ENCODE peak calls at places on chromosome 7, in eight cellular contexts. One of them, this sample, is unnamed.

GRCh38 chr7:36852931-36853330 is 128.6 kb upstream of the AOAH start:
- DNase-seq in NCI-H524: peak; percentile 81
- DNase-seq in NCI-H146: no peak
- DNase-seq in activated naive CD4-positive, alpha-beta T cell treated with anti-CD3 and anti-CD28 coated beads, Interleukin-2, amount 50 U/mL, for 16 hours: no peak
- DNase-seq in NCI-H1092 treated with DMSO at 0.1 percent for 48 hours: no peak
- DNase-seq in foreskin keratinocyte: no peak
- DNase-seq in dermis microvascular lymphatic vessel endothelial cell: no peak
- DNase-seq in hippocampal formation: no peak
- DNase-seq in this sample: no peak

GRCh38 chr7:29639386-29639785 is 75.8 kb downstream of the PRR15 start:
- DNase-seq in NCI-H524: no peak
- DNase-seq in dermis microvascular lymphatic vessel endothelial cell: no peak
- DNase-seq in hippocampal formation: no peak
- DNase-seq in NCI-H1092 treated with DMSO at 0.1 percent for 48 hours: no peak
- DNase-seq in activated naive CD4-positive, alpha-beta T cell treated with anti-CD3 and anti-CD28 coated beads, Interleukin-2, amount 50 U/mL, for 16 hours: no peak
- DNase-seq in foreskin keratinocyte: no peak
- DNase-seq in NCI-H146: no peak
- DNase-seq in this sample: no peak

GRCh38 chr7:145036592-145037386 is 200.9 kb upstream of the TPK1 start:
- DNase-seq in NCI-H524: peak; percentile 68
- DNase-seq in NCI-H146: peak; percentile 78
- DNase-seq in activated naive CD4-positive, alpha-beta T cell treated with anti-CD3 and anti-CD28 coated beads, Interleukin-2, amount 50 U/mL, for 16 hours: peak; percentile 27
- DNase-seq in hippocampal formation: peak; percentile 19
- DNase-seq in NCI-H1092 treated with DMSO at 0.1 percent for 48 hours: peak; percentile 79
- DNase-seq in foreskin keratinocyte: peak; percentile 27
- DNase-seq in dermis microvascular lymphatic vessel endothelial cell: peak; percentile 36
- DNase-seq in this sample: peak; percentile 58

GRCh38 chr7:82044497-82045080 is 274.7 kb upstream of the HGF start:
- DNase-seq in NCI-H146: peak; percentile 50
- DNase-seq in foreskin keratinocyte: no peak
- DNase-seq in NCI-H1092 treated with DMSO at 0.1 percent for 48 hours: peak; percentile 70
- DNase-seq in dermis microvascular lymphatic vessel endothelial cell: peak; percentile 39
- DNase-seq in activated naive CD4-positive, alpha-beta T cell treated with anti-CD3 and anti-CD28 coated beads, Interleukin-2, amount 50 U/mL, for 16 hours: no peak
- DNase-seq in hippocampal formation: peak; percentile 54
- DNase-seq in NCI-H524: peak; percentile 46
- DNase-seq in this sample: peak; percentile 43

GRCh38 chr7:148135106-148135505 is 455.5 kb upstream of the C7orf33 start:
- DNase-seq in hippocampal formation: no peak
- DNase-seq in NCI-H146: no peak
- DNase-seq in activated naive CD4-positive, alpha-beta T cell treated with anti-CD3 and anti-CD28 coated beads, Interleukin-2, amount 50 U/mL, for 16 hours: no peak
- DNase-seq in NCI-H1092 treated with DMSO at 0.1 percent for 48 hours: no peak
- DNase-seq in NCI-H524: no peak
- DNase-seq in dermis microvascular lymphatic vessel endothelial cell: no peak
- DNase-seq in foreskin keratinocyte: no peak
- DNase-seq in this sample: no peak

GRCh38 chr7:36658603-36659516 is 65.4 kb downstream of the AOAH start:
- DNase-seq in NCI-H1092 treated with DMSO at 0.1 percent for 48 hours: no peak
- DNase-seq in NCI-H524: no peak
- DNase-seq in activated naive CD4-positive, alpha-beta T cell treated with anti-CD3 and anti-CD28 coated beads, Interleukin-2, amount 50 U/mL, for 16 hours: no peak
- DNase-seq in foreskin keratinocyte: peak; percentile 94
- DNase-seq in dermis microvascular lymphatic vessel endothelial cell: peak; percentile 97
- DNase-seq in NCI-H146: peak; percentile 58
- DNase-seq in hippocampal formation: no peak
- DNase-seq in this sample: peak; percentile 61

GRCh38 chr7:142420554-142421362 is 162.9 kb upstream of the PRSS58 start:
- DNase-seq in hippocampal formation: no peak
- DNase-seq in NCI-H146: no peak
- DNase-seq in activated naive CD4-positive, alpha-beta T cell treated with anti-CD3 and anti-CD28 coated beads, Interleukin-2, amount 50 U/mL, for 16 hours: no peak
- DNase-seq in NCI-H524: peak; percentile 33
- DNase-seq in foreskin keratinocyte: no peak
- DNase-seq in dermis microvascular lymphatic vessel endothelial cell: no peak
- DNase-seq in NCI-H1092 treated with DMSO at 0.1 percent for 48 hours: no peak
- DNase-seq in this sample: no peak

GRCh38 chr7:4111166-4111565 is 570.9 kb upstream of the FOXK1 start:
- DNase-seq in foreskin keratinocyte: no peak
- DNase-seq in NCI-H146: no peak
- DNase-seq in dermis microvascular lymphatic vessel endothelial cell: no peak
- DNase-seq in NCI-H524: no peak
- DNase-seq in NCI-H1092 treated with DMSO at 0.1 percent for 48 hours: no peak
- DNase-seq in activated naive CD4-positive, alpha-beta T cell treated with anti-CD3 and anti-CD28 coated beads, Interleukin-2, amount 50 U/mL, for 16 hours: no peak
- DNase-seq in hippocampal formation: no peak
- DNase-seq in this sample: no peak

GRCh38 chr7:108012499-108013430 is 9.8 kb upstream of the LAMB1 start:
- DNase-seq in NCI-H1092 treated with DMSO at 0.1 percent for 48 hours: peak; percentile 15
- DNase-seq in NCI-H524: no peak
- DNase-seq in foreskin keratinocyte: no peak
- DNase-seq in hippocampal formation: no peak
- DNase-seq in activated naive CD4-positive, alpha-beta T cell treated with anti-CD3 and anti-CD28 coated beads, Interleukin-2, amount 50 U/mL, for 16 hours: no peak
- DNase-seq in dermis microvascular lymphatic vessel endothelial cell: no peak
- DNase-seq in NCI-H146: no peak
- DNase-seq in this sample: no peak

GRCh38 chr7:65980478-65981250 is 1.3 kb downstream of the GUSB start:
- DNase-seq in activated naive CD4-positive, alpha-beta T cell treated with anti-CD3 and anti-CD28 coated beads, Interleukin-2, amount 50 U/mL, for 16 hours: no peak
- DNase-seq in hippocampal formation: no peak
- DNase-seq in dermis microvascular lymphatic vessel endothelial cell: peak; percentile 75
- DNase-seq in NCI-H524: no peak
- DNase-seq in foreskin keratinocyte: no peak
- DNase-seq in NCI-H1092 treated with DMSO at 0.1 percent for 48 hours: no peak
- DNase-seq in NCI-H146: no peak
- DNase-seq in this sample: no peak

GRCh38 chr7:112556633-112557032 is 75.8 kb downstream of the LSMEM1 start:
- DNase-seq in NCI-H524: no peak
- DNase-seq in activated naive CD4-positive, alpha-beta T cell treated with anti-CD3 and anti-CD28 coated beads, Interleukin-2, amount 50 U/mL, for 16 hours: no peak
- DNase-seq in NCI-H1092 treated with DMSO at 0.1 percent for 48 hours: no peak
- DNase-seq in dermis microvascular lymphatic vessel endothelial cell: no peak
- DNase-seq in foreskin keratinocyte: peak; percentile 84
- DNase-seq in hippocampal formation: no peak
- DNase-seq in NCI-H146: no peak
- DNase-seq in this sample: no peak

GRCh38 chr7:142412551-142413193 is 154.8 kb upstream of the PRSS58 start:
- DNase-seq in dermis microvascular lymphatic vessel endothelial cell: peak; percentile 5
- DNase-seq in activated naive CD4-positive, alpha-beta T cell treated with anti-CD3 and anti-CD28 coated beads, Interleukin-2, amount 50 U/mL, for 16 hours: peak; percentile 24
- DNase-seq in NCI-H524: peak; percentile 43
- DNase-seq in foreskin keratinocyte: peak; percentile 78
- DNase-seq in hippocampal formation: peak; percentile 21
- DNase-seq in NCI-H1092 treated with DMSO at 0.1 percent for 48 hours: no peak
- DNase-seq in NCI-H146: peak; percentile 9
- DNase-seq in this sample: no peak

GRCh38 chr7:1619152-1620079 is 49.6 kb upstream of the PSMG3 start:
- DNase-seq in hippocampal formation: no peak
- DNase-seq in NCI-H1092 treated with DMSO at 0.1 percent for 48 hours: no peak
- DNase-seq in NCI-H146: no peak
- DNase-seq in activated naive CD4-positive, alpha-beta T cell treated with anti-CD3 and anti-CD28 coated beads, Interleukin-2, amount 50 U/mL, for 16 hours: peak; percentile 26
- DNase-seq in NCI-H524: no peak
- DNase-seq in foreskin keratinocyte: no peak
- DNase-seq in dermis microvascular lymphatic vessel endothelial cell: no peak
- DNase-seq in this sample: no peak

GRCh38 chr7:101628522-101628921 is 574 bp downstream of the MYL10 start:
- DNase-seq in NCI-H524: peak; percentile 77
- DNase-seq in foreskin keratinocyte: no peak
- DNase-seq in NCI-H146: no peak
- DNase-seq in dermis microvascular lymphatic vessel endothelial cell: no peak
- DNase-seq in hippocampal formation: no peak
- DNase-seq in NCI-H1092 treated with DMSO at 0.1 percent for 48 hours: no peak
- DNase-seq in activated naive CD4-positive, alpha-beta T cell treated with anti-CD3 and anti-CD28 coated beads, Interleukin-2, amount 50 U/mL, for 16 hours: no peak
- DNase-seq in this sample: no peak

GRCh38 chr7:25261545-25262135 is 33.4 kb upstream of the NPVF start:
- DNase-seq in NCI-H146: no peak
- DNase-seq in NCI-H524: no peak
- DNase-seq in hippocampal formation: no peak
- DNase-seq in activated naive CD4-positive, alpha-beta T cell treated with anti-CD3 and anti-CD28 coated beads, Interleukin-2, amount 50 U/mL, for 16 hours: no peak
- DNase-seq in dermis microvascular lymphatic vessel endothelial cell: no peak
- DNase-seq in NCI-H1092 treated with DMSO at 0.1 percent for 48 hours: peak; percentile 50
- DNase-seq in foreskin keratinocyte: no peak
- DNase-seq in this sample: no peak

GRCh38 chr7:97107192-97107800 is 10.2 kb upstream of the SDHAF3 start:
- DNase-seq in activated naive CD4-positive, alpha-beta T cell treated with anti-CD3 and anti-CD28 coated beads, Interleukin-2, amount 50 U/mL, for 16 hours: no peak
- DNase-seq in NCI-H146: no peak
- DNase-seq in hippocampal formation: no peak
- DNase-seq in dermis microvascular lymphatic vessel endothelial cell: no peak
- DNase-seq in foreskin keratinocyte: peak; percentile 18
- DNase-seq in NCI-H524: no peak
- DNase-seq in NCI-H1092 treated with DMSO at 0.1 percent for 48 hours: no peak
- DNase-seq in this sample: no peak

GRCh38 chr7:98788921-98789320 is 80.9 kb downstream of the TMEM130 start:
- DNase-seq in NCI-H524: no peak
- DNase-seq in NCI-H1092 treated with DMSO at 0.1 percent for 48 hours: no peak
- DNase-seq in foreskin keratinocyte: no peak
- DNase-seq in NCI-H146: no peak
- DNase-seq in dermis microvascular lymphatic vessel endothelial cell: no peak
- DNase-seq in hippocampal formation: no peak
- DNase-seq in activated naive CD4-positive, alpha-beta T cell treated with anti-CD3 and anti-CD28 coated beads, Interleukin-2, amount 50 U/mL, for 16 hours: no peak
- DNase-seq in this sample: no peak

GRCh38 chr7:6433814-6434630 is 13.7 kb downstream of the DAGLB start:
- DNase-seq in foreskin keratinocyte: no peak
- DNase-seq in activated naive CD4-positive, alpha-beta T cell treated with anti-CD3 and anti-CD28 coated beads, Interleukin-2, amount 50 U/mL, for 16 hours: no peak
- DNase-seq in hippocampal formation: peak; percentile 15
- DNase-seq in NCI-H146: no peak
- DNase-seq in dermis microvascular lymphatic vessel endothelial cell: no peak
- DNase-seq in NCI-H1092 treated with DMSO at 0.1 percent for 48 hours: no peak
- DNase-seq in NCI-H524: no peak
- DNase-seq in this sample: no peak

GRCh38 chr7:87534072-87534471 is 58.6 kb upstream of the ABCB4 start:
- DNase-seq in NCI-H1092 treated with DMSO at 0.1 percent for 48 hours: no peak
- DNase-seq in foreskin keratinocyte: no peak
- DNase-seq in dermis microvascular lymphatic vessel endothelial cell: no peak
- DNase-seq in NCI-H524: no peak
- DNase-seq in hippocampal formation: no peak
- DNase-seq in NCI-H146: no peak
- DNase-seq in activated naive CD4-positive, alpha-beta T cell treated with anti-CD3 and anti-CD28 coated beads, Interleukin-2, amount 50 U/mL, for 16 hours: no peak
- DNase-seq in this sample: no peak

GRCh38 chr7:93374345-93374940 is 142.3 kb downstream of the VPS50 start:
- DNase-seq in NCI-H1092 treated with DMSO at 0.1 percent for 48 hours: peak; percentile 57
- DNase-seq in NCI-H524: peak; percentile 46
- DNase-seq in foreskin keratinocyte: peak; percentile 28
- DNase-seq in NCI-H146: peak; percentile 37
- DNase-seq in activated naive CD4-positive, alpha-beta T cell treated with anti-CD3 and anti-CD28 coated beads, Interleukin-2, amount 50 U/mL, for 16 hours: no peak
- DNase-seq in dermis microvascular lymphatic vessel endothelial cell: peak; percentile 14
- DNase-seq in hippocampal formation: no peak
- DNase-seq in this sample: peak; percentile 18

This sample was measured in DMS153.